ENCODE peak calls at places on chromosomes 7 and 10, in eight cellular contexts. O, Q, F, Z, M, T, Y and L are unnamed samples.
A peak's percentile ranks its signal among the peaks of the same experiment; 100 is the strongest.

GRCh38 chr7:64685741-64686140 is 19.8 kb downstream of the ZNF107 start:
- DNase-seq in O (no peak), Q (no peak), F (no peak), Z (no peak), M (no peak), T (no peak), Y (no peak), L (no peak)

GRCh38 chr7:50164552-50165220 is 71.6 kb upstream of the ZPBP start:
- DNase-seq in O (no peak), Q (no peak), F (no peak), Z (no peak), M (no peak), T (no peak), Y (no peak), L (no peak)

GRCh38 chr10:13690281-13690825 is 103.6 kb downstream of the PRPF18 start:
- DNase-seq in O (no peak), Q (no peak), F (peak; percentile 63), Z (no peak), M (peak; percentile 73), T (no peak), Y (no peak), L (no peak)

GRCh38 chr10:132688580-132689420 is 97.1 kb downstream of the NKX6-2 start:
- DNase-seq in O (no peak), Q (no peak), F (no peak), Z (no peak), M (no peak), T (no peak), Y (no peak), L (no peak)

GRCh38 chr10:49505589-49505988 is 33.3 kb downstream of the ERCC6 start:
- DNase-seq in O (no peak), Q (no peak), F (no peak), Z (no peak), M (no peak), T (no peak), Y (no peak), L (no peak)

GRCh38 chr7:85521108-85521694 is 334.3 kb upstream of the SEMA3D start:
- DNase-seq in O (no peak), Q (no peak), F (no peak), Z (no peak), M (no peak), T (no peak), Y (no peak), L (peak; percentile 22)

GRCh38 chr7:137231167-137231566 is 112.4 kb downstream of the PTN start:
- DNase-seq in O (no peak), Q (no peak), F (no peak), Z (no peak), M (no peak), T (no peak), Y (no peak), L (no peak)

GRCh38 chr10:49649936-49650723 is 29.3 kb upstream of the C10orf53 start:
- DNase-seq in O (no peak), Q (no peak), F (no peak), Z (no peak), M (no peak), T (no peak), Y (no peak), L (no peak)

GRCh38 chr10:84589526-84590205 is 261.3 kb downstream of the CCSER2 start:
- DNase-seq in O (no peak), Q (no peak), F (no peak), Z (no peak), M (no peak), T (no peak), Y (no peak), L (no peak)

GRCh38 chr7:1255083-1255816 is 22.6 kb downstream of the UNCX start:
- DNase-seq in O (peak; percentile 6), Q (no peak), F (peak; percentile 44), Z (no peak), M (no peak), T (no peak), Y (no peak), L (no peak)

GRCh38 chr7:5824297-5824610 is 42.8 kb upstream of the RNF216 start:
- DNase-seq in O (no peak), Q (no peak), F (no peak), Z (no peak), M (no peak), T (no peak), Y (no peak), L (no peak)

GRCh38 chr7:96034940-96035727 is 262.8 kb downstream of the DYNC1I1 start:
- DNase-seq in O (peak; percentile 24), Q (no peak), F (no peak), Z (no peak), M (no peak), T (no peak), Y (peak; percentile 3), L (no peak)

GRCh38 chr7:142800699-142801260 is 30.0 kb downstream of the PRSS2 start:
- DNase-seq in O (no peak), Q (no peak), F (no peak), Z (no peak), M (no peak), T (no peak), Y (no peak), L (no peak)
- H3K27me3 ChIP-seq in O (peaks cover 2% of the 10 kb centered on the region), Q (peaks cover 50% of the 10 kb centered on the region), F (peaks cover 49% of the 10 kb centered on the region), Z (no peaks in the 10 kb centered on the region), M (no peaks in the 10 kb centered on the region), T (peaks cover 50% of the 10 kb centered on the region), Y (no peaks in the 10 kb centered on the region), L (peaks cover 28% of the 10 kb centered on the region)

GRCh38 chr7:74029991-74030415 is 2.0 kb downstream of the ELN start:
- DNase-seq in O (peak; percentile 44), Q (no peak), F (peak; percentile 48), Z (no peak), M (peak; percentile 29), T (no peak), Y (peak; percentile 45), L (peak; percentile 64)
- H3K4me3 ChIP-seq in O (peak overlapping the region; percentile 68), Q (peak overlapping the region; percentile 6), F (no peak overlapping the region), Z (no peak overlapping the region), M (no peak overlapping the region), T (no peak overlapping the region), Y (peak overlapping the region; percentile 63), L (peak overlapping the region; percentile 61)

DNA sequence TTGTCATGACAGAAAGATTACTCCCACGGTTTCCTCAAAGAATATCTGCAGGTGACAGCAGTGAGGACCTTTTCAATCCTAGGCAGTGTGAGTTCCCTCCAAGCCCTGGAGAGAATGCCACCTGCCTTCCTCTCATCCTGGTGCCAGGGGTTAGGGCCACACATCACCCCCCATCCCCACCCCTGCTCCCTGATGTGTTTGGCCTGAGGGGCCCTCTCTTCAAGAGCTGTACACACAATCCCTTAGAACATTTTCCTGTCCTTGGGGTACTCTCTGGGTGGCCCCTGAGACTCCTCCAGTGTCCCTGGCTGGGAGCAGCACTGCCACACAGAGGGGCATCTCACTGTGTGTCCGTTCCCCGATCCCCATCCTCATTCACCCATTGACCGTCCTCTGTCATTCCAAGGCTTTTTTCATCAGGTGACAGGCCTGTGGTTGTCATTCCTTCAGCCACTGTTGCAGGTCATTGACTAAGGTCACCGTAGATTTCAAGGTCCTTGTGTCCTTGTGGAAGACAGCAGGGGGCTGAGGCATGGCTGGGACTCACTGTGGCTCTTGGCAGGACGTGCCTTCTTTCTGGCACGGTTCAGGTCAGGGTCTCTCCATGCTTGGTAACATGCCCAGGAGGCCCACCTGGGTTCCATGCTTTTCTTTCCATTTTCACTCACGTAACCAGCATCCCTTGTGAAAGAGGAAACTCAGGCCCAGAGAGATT is 26.9 kb upstream of the BTBD16 start:
- DNase-seq in O (no peak), Q (no peak), F (no peak), Z (no peak), M (no peak), T (no peak), Y (no peak), L (no peak)
- H3K27ac ChIP-seq in O (peak overlapping the region; percentile 15), Q (peak overlapping the region; percentile 13), F (no peak overlapping the region), Z (no peak overlapping the region), M (no peak overlapping the region), T (no peak overlapping the region), Y (no peak overlapping the region), L (no peak overlapping the region)

GRCh38 chr7:155818820-155819168 is 6.5 kb upstream of the SHH start:
- DNase-seq in O (no peak), Q (no peak), F (no peak), Z (no peak), M (no peak), T (no peak), Y (no peak), L (no peak)
- H3K27me3 ChIP-seq in O (no peaks in the 10 kb centered on the region), Q (peaks cover 80% of the 10 kb centered on the region), F (peaks cover 25% of the 10 kb centered on the region), Z (peaks cover 13% of the 10 kb centered on the region), M (peaks cover 5% of the 10 kb centered on the region), T (peaks cover 48% of the 10 kb centered on the region), Y (no peaks in the 10 kb centered on the region), L (peaks cover 16% of the 10 kb centered on the region)

GRCh38 chr7:138470586-138471157 is 10.6 kb downstream of the TRIM24 start:
- DNase-seq in O (no peak), Q (no peak), F (no peak), Z (no peak), M (no peak), T (no peak), Y (no peak), L (no peak)
- H3K4me3 ChIP-seq in O (no peak overlapping the region), Q (no peak overlapping the region), F (no peak overlapping the region), Z (no peak overlapping the region), M (no peak overlapping the region), T (no peak overlapping the region), Y (no peak overlapping the region), L (no peak overlapping the region)

GRCh38 chr7:20329389-20330175 is 1.1 kb upstream of the ITGB8 start:
- DNase-seq in O (peak; percentile 45), Q (peak; percentile 56), F (peak; percentile 82), Z (peak; percentile 61), M (peak; percentile 95), T (peak; percentile 71), Y (peak; percentile 73), L (peak; percentile 92)
- H3K27ac ChIP-seq in O (peak overlapping the region; percentile 63), Q (peak overlapping the region; percentile 83), F (peak overlapping the region; percentile 81), Z (peak overlapping the region; percentile 85), M (peak overlapping the region; percentile 72), T (peak overlapping the region; percentile 90), Y (peak overlapping the region; percentile 93), L (peak overlapping the region; percentile 98)

GRCh38 chr10:114246679-114247305 is 7.7 kb downstream of the VWA2 start:
- DNase-seq in O (no peak), Q (no peak), F (no peak), Z (no peak), M (no peak), T (no peak), Y (no peak), L (no peak)

GRCh38 chr10:114242235-114242634 is 3.2 kb downstream of the VWA2 start:
- DNase-seq in O (no peak), Q (no peak), F (no peak), Z (no peak), M (no peak), T (no peak), Y (no peak), L (no peak)

GRCh38 chr10:114245128-114245791 is 6.2 kb downstream of the VWA2 start:
- DNase-seq in O (no peak), Q (no peak), F (no peak), Z (no peak), M (no peak), T (no peak), Y (peak; percentile 40), L (peak; percentile 23)

GRCh38 chr10:114243661-114244060 is 4.6 kb downstream of the VWA2 start:
- DNase-seq in O (no peak), Q (no peak), F (no peak), Z (no peak), M (no peak), T (no peak), Y (no peak), L (no peak)

DNA sequence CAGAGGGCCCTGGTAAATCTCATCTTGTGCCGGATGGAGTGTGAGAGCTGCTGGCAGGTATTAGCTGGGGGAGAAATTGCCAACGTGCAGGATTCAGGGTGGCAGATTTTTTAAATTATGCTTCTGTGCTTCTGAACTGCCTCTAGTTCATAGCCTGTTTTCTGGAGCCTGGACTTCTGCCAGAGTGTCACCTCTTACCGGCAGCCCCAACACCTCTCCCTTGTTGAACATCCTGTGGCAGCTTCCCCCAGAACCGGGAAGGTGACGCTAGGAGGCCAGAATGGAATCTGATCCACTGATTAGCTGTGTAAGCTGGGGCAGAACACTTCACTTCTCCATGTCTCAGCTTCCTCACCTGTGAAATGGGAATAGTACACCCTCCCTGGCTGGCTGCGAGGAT is 5.1 kb downstream of the VWA2 start:
- DNase-seq in O (no peak), Q (no peak), F (no peak), Z (no peak), M (no peak), T (no peak), Y (no peak), L (no peak)
- H3K27me3 ChIP-seq in O (no peaks in the 10 kb centered on the region), Q (peaks cover 30% of the 10 kb centered on the region), F (peaks cover 47% of the 10 kb centered on the region), Z (peaks cover 50% of the 10 kb centered on the region), M (no peaks in the 10 kb centered on the region), T (peaks cover 55% of the 10 kb centered on the region), Y (no peaks in the 10 kb centered on the region), L (no peaks in the 10 kb centered on the region)